ENCODE peak calls at places on chromosomes 11 and 22, in ten cellular contexts. Z, G, C, P, X, M, F, W, N and Q are unnamed samples.
A peak's percentile ranks its signal among the peaks of the same experiment; 100 is the strongest.

GRCh38 chr11:94954753-94955152 is 18.6 kb downstream of the CWC15 start:
- DNase-seq in Z (no peak), G (no peak), C (no peak), P (no peak), X (no peak), M (no peak), F (no peak), W (no peak), N (no peak), Q (no peak)

GRCh38 chr11:76048763-76049162 is 157.5 kb downstream of the WNT11 start:
- DNase-seq in Z (no peak), G (no peak), C (no peak), P (no peak), X (peak; percentile 20), M (no peak), F (no peak), W (no peak), N (peak; percentile 13), Q (no peak)

GRCh38 chr22:50270302-50271010 is at the start of gene MAPK11:
- DNase-seq in Z (peak; percentile 85), G (peak; percentile 72), C (peak; percentile 49), P (peak; percentile 75), X (peak; percentile 78), M (no peak), F (peak; percentile 61), W (no peak), N (no peak), Q (no peak)

GRCh38 chr11:12220305-12220704 is 109.9 kb downstream of the MICAL2 start:
- DNase-seq in Z (no peak), G (no peak), C (no peak), P (peak; percentile 75), X (no peak), M (no peak), F (peak; percentile 50), W (no peak), N (no peak), Q (no peak)

GRCh38 chr11:120522021-120522420 is 10.5 kb downstream of the GRIK4 start:
- DNase-seq in Z (no peak), G (no peak), C (no peak), P (no peak), X (no peak), M (no peak), F (no peak), W (no peak), N (no peak), Q (no peak)

GRCh38 chr11:110859998-110860397 is 147.8 kb upstream of the ARHGAP20 start:
- DNase-seq in Z (no peak), G (no peak), C (no peak), P (no peak), X (no peak), M (no peak), F (no peak), W (no peak), N (no peak), Q (no peak)

GRCh38 chr22:44151661-44152060 is 29.1 kb upstream of the PARVG start:
- DNase-seq in Z (no peak), G (peak; percentile 86), C (no peak), P (no peak), X (no peak), M (no peak), F (no peak), W (no peak), N (no peak), Q (peak; percentile 34)

GRCh38 chr22:23282986-23283385 is 102.7 kb downstream of the BCR start:
- DNase-seq in Z (no peak), G (no peak), C (no peak), P (no peak), X (no peak), M (no peak), F (no peak), W (no peak), N (no peak), Q (no peak)

GRCh38 chr22:17786435-17787158 is 12.3 kb upstream of the BID start:
- DNase-seq in Z (no peak), G (peak; percentile 25), C (no peak), P (peak; percentile 83), X (peak; percentile 23), M (no peak), F (peak; percentile 60), W (no peak), N (no peak), Q (no peak)
- TF ChIP-seq CTCF in Z (no peak), G (no peak), C (no peak), P (peak; percentile 33), X (no peak), M (no peak), F (no peak), W (no peak), N (no peak), Q (no peak)

GRCh38 chr22:35587447-35587870 is 29.7 kb downstream of the MB start:
- DNase-seq in Z (peak; percentile 86), G (no peak), C (no peak), P (peak; percentile 90), X (no peak), M (no peak), F (no peak), W (no peak), N (no peak), Q (no peak)

GRCh38 chr22:35589736-35590079 is 27.4 kb downstream of the MB start:
- DNase-seq in Z (no peak), G (no peak), C (no peak), P (no peak), X (no peak), M (no peak), F (no peak), W (no peak), N (no peak), Q (no peak)

GRCh38 chr22:35590634-35591295 is 26.4 kb downstream of the MB start:
- DNase-seq in Z (no peak), G (no peak), C (no peak), P (no peak), X (no peak), M (no peak), F (no peak), W (no peak), N (no peak), Q (no peak)

GRCh38 chr22:35587896-35588295 is 29.2 kb downstream of the MB start:
- DNase-seq in Z (no peak), G (no peak), C (no peak), P (no peak), X (no peak), M (no peak), F (no peak), W (no peak), N (no peak), Q (no peak)

DNA sequence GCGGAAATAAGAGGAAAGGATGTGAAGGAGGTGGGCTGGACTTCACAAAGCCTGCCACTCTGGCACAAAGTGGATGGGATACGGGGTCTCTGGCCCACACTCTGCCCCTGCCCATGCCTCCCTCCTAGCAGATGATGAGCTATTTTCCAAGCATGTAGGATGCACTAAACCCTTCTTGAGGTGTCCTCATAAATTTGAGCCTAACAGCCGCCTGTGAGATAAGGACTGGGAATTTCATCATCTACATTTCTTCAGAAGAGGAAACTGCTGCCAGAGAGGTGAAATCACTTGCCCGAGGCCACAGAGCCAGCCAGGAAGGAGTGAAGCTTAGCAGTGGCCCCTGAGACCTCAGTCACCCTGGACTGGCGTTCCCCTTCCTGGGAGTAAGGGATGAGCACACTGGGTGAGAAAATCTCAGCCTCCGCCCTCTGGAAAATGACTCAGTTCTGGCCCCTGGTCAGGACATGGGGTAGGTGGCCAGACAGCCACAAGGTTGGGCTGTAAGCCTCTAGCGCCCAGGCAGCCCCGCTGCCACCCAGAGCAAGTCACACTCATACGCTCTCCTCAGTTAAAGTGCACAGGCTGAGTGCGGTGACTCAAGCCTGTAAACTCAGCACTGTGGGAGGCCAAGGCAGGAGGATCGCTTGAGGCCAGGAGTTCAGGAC is 27.9 kb downstream of the MB start:
- DNase-seq in Z (no peak), G (peak; percentile 79), C (no peak), P (no peak), X (no peak), M (no peak), F (no peak), W (no peak), N (peak; percentile 57), Q (peak; percentile 92)
- H3K4me3 ChIP-seq in Z (no peak overlapping the region), G (no peak overlapping the region), C (no peak overlapping the region), P (no peak overlapping the region), X (no peak overlapping the region), M (no peak overlapping the region), F (no peak overlapping the region), W (no peak overlapping the region), N (peak overlapping the region; percentile 4), Q (no peak overlapping the region)

GRCh38 chr11:72295471-72295870 is 51.5 kb upstream of the PHOX2A start:
- DNase-seq in Z (no peak), G (no peak), C (no peak), P (no peak), X (no peak), M (no peak), F (no peak), W (no peak), N (no peak), Q (no peak)

GRCh38 chr11:72300268-72300667 is 56.3 kb upstream of the PHOX2A start:
- DNase-seq in Z (no peak), G (no peak), C (no peak), P (no peak), X (no peak), M (no peak), F (no peak), W (no peak), N (no peak), Q (no peak)

GRCh38 chr11:72298931-72299330 is 55.0 kb upstream of the PHOX2A start:
- DNase-seq in Z (no peak), G (no peak), C (no peak), P (no peak), X (no peak), M (no peak), F (no peak), W (no peak), N (no peak), Q (no peak)

GRCh38 chr11:72294566-72295395 is 50.8 kb upstream of the PHOX2A start:
- DNase-seq in Z (no peak), G (no peak), C (no peak), P (no peak), X (no peak), M (no peak), F (no peak), W (no peak), N (no peak), Q (no peak)

GRCh38 chr11:72297828-72298227 is 53.9 kb upstream of the PHOX2A start:
- DNase-seq in Z (no peak), G (no peak), C (no peak), P (no peak), X (no peak), M (no peak), F (no peak), W (no peak), N (no peak), Q (no peak)
- H3K36me3 ChIP-seq in Z (peaks cover 7% of the 10 kb centered on the region), G (peaks cover 9% of the 10 kb centered on the region), C (peaks cover 13% of the 10 kb centered on the region), P (peaks cover 31% of the 10 kb centered on the region), X (peaks cover 19% of the 10 kb centered on the region), M (peaks cover 99% of the 10 kb centered on the region), F (peaks cover 6% of the 10 kb centered on the region), W (peaks cover 8% of the 10 kb centered on the region), N (peaks cover 2% of the 10 kb centered on the region), Q (peaks cover 14% of the 10 kb centered on the region)

GRCh38 chr11:125286486-125286885 is 121.9 kb downstream of the PKNOX2 start:
- DNase-seq in Z (no peak), G (no peak), C (no peak), P (no peak), X (no peak), M (no peak), F (no peak), W (no peak), N (no peak), Q (no peak)

GRCh38 chr11:125287467-125288232 is 123.1 kb downstream of the PKNOX2 start:
- DNase-seq in Z (peak; percentile 54), G (peak; percentile 74), C (no peak), P (peak; percentile 43), X (no peak), M (no peak), F (peak; percentile 38), W (no peak), N (no peak), Q (no peak)

GRCh38 chr11:125290263-125290662 is 125.7 kb downstream of the PKNOX2 start:
- DNase-seq in Z (no peak), G (peak; percentile 48), C (no peak), P (no peak), X (no peak), M (no peak), F (no peak), W (no peak), N (no peak), Q (no peak)

GRCh38 chr11:125285844-125286243 is 121.3 kb downstream of the PKNOX2 start:
- DNase-seq in Z (no peak), G (no peak), C (no peak), P (no peak), X (no peak), M (no peak), F (no peak), W (no peak), N (no peak), Q (no peak)

GRCh38 chr11:125289419-125290088 is 125.0 kb downstream of the PKNOX2 start:
- DNase-seq in Z (peak; percentile 27), G (peak; percentile 25), C (no peak), P (no peak), X (no peak), M (no peak), F (no peak), W (no peak), N (no peak), Q (no peak)
- TF ChIP-seq CTCF in Z (no peak), G (no peak), C (no peak), P (no peak), X (no peak), M (no peak), F (no peak), W (no peak), N (no peak), Q (no peak)